ENCODE peak calls at places on chromosomes 13 and 19, in six cellular contexts. D, O, X, V, Z and W are unnamed samples.

GRCh38 chr19:35455616-35456201 is 7.7 kb downstream of the FFAR2 start:
- DNase-seq in D (no peak), O (no peak), X (no peak), V (no peak), Z (no peak), W (no peak)

GRCh38 chr13:64428196-64428595 is 2801.9 kb downstream of the PCDH9 start:
- DNase-seq in D (no peak), O (no peak), X (peak), V (peak), Z (peak), W (no peak)

GRCh38 chr13:110911880-110912279 is 3.0 kb downstream of the ANKRD10 start:
- DNase-seq in D (no peak), O (no peak), X (no peak), V (no peak), Z (no peak), W (no peak)

GRCh38 chr19:18856385-18857126 is 24.8 kb downstream of the UPF1 start:
- DNase-seq in D (peak), O (no peak), X (no peak), V (peak), Z (peak), W (no peak)

GRCh38 chr19:2820112-2820702 is 539 bp downstream of the ZNF554 start:
- DNase-seq in D (no peak), O (peak), X (no peak), V (peak), Z (no peak), W (no peak)

GRCh38 chr13:53058077-53058660 is 29.6 kb downstream of the OLFM4 start:
- DNase-seq in D (no peak), O (no peak), X (no peak), V (no peak), Z (no peak), W (no peak)

GRCh38 chr13:113625965-113626661 is 31.9 kb downstream of the ATP4B start:
- DNase-seq in D (no peak), O (no peak), X (no peak), V (peak), Z (peak), W (no peak)

GRCh38 chr13:74423434-74423833 is 289.2 kb upstream of the KLF12 start:
- DNase-seq in D (no peak), O (no peak), X (no peak), V (no peak), Z (no peak), W (no peak)

GRCh38 chr13:80695841-80696240 is 354.9 kb upstream of the SPRY2 start:
- DNase-seq in D (no peak), O (no peak), X (no peak), V (no peak), Z (no peak), W (no peak)

GRCh38 chr19:47652285-47652684 is 43.4 kb downstream of the BICRA start:
- DNase-seq in D (no peak), O (no peak), X (no peak), V (no peak), Z (no peak), W (no peak)

GRCh38 chr19:17370026-17370587 is 7.0 kb downstream of the PLVAP start:
- DNase-seq in D (peak), O (peak), X (no peak), V (no peak), Z (peak), W (no peak)

GRCh38 chr13:101512650-101513049 is 60.2 kb downstream of the ITGBL1 start:
- DNase-seq in D (no peak), O (no peak), X (no peak), V (peak), Z (no peak), W (no peak)

GRCh38 chr19:32448026-32448425 is 42.5 kb downstream of the DPY19L3 start:
- DNase-seq in D (no peak), O (no peak), X (no peak), V (no peak), Z (no peak), W (no peak)

GRCh38 chr19:18194554-18195238 is 1.7 kb downstream of the MPV17L2 start:
- DNase-seq in D (no peak), O (peak), X (no peak), V (peak), Z (peak), W (no peak)

GRCh38 chr19:1171755-1172352 is 2.2 kb downstream of the SBNO2 start:
- DNase-seq in D (no peak), O (no peak), X (no peak), V (no peak), Z (no peak), W (no peak)

GRCh38 chr13:113584870-113585671 is 518 bp downstream of the TFDP1 start:
- DNase-seq in D (no peak), O (peak), X (no peak), V (peak), Z (peak), W (no peak)

GRCh38 chr19:49831592-49831991 is 13.5 kb downstream of the MED25 start:
- DNase-seq in D (no peak), O (no peak), X (no peak), V (no peak), Z (no peak), W (no peak)